ENCODE peak calls at places on chromosomes 16 and 17, in six cellular contexts. One of them, this sample, is unnamed. For H3K9me3, the result is how much of the 10 kb centered on the place peaks cover.

GRCh38 chr16:1459967-1460366 is 14.9 kb downstream of the CLCN7 start:
- DNase-seq in right lobe of liver: no peak
- DNase-seq in A549: no peak
- DNase-seq in tibial nerve: no peak
- DNase-seq in OCI-LY7: no peak
- DNase-seq in BE2C: no peak
- DNase-seq in this sample: no peak

GRCh38 chr16:79612207-79612606 is 11.7 kb upstream of the MAF start:
- DNase-seq in right lobe of liver: no peak
- DNase-seq in A549: peak
- DNase-seq in tibial nerve: no peak
- DNase-seq in OCI-LY7: no peak
- DNase-seq in BE2C: no peak
- DNase-seq in this sample: no peak

GRCh38 chr16:10045291-10045775 is 136.9 kb downstream of the GRIN2A start:
- DNase-seq in right lobe of liver: no peak
- DNase-seq in A549: no peak
- DNase-seq in tibial nerve: no peak
- DNase-seq in OCI-LY7: no peak
- DNase-seq in BE2C: no peak
- DNase-seq in this sample: no peak

GRCh38 chr16:86990451-86990850 is 326.7 kb downstream of the C16orf95 start:
- DNase-seq in right lobe of liver: no peak
- DNase-seq in A549: no peak
- DNase-seq in tibial nerve: no peak
- DNase-seq in OCI-LY7: no peak
- DNase-seq in BE2C: no peak
- DNase-seq in this sample: no peak

GRCh38 chr17:78779848-78780247 is 2.2 kb downstream of the CYTH1 start:
- DNase-seq in right lobe of liver: no peak
- DNase-seq in A549: no peak
- DNase-seq in tibial nerve: no peak
- DNase-seq in OCI-LY7: peak
- DNase-seq in BE2C: no peak
- DNase-seq in this sample: peak

GRCh38 chr17:82862758-82863645 is 23.2 kb upstream of the ZNF750 start:
- DNase-seq in right lobe of liver: no peak
- DNase-seq in A549: no peak
- DNase-seq in tibial nerve: no peak
- DNase-seq in OCI-LY7: no peak
- DNase-seq in BE2C: no peak
- DNase-seq in this sample: no peak

GRCh38 chr17:14156689-14157088 is 80.0 kb downstream of the CDRT15 start:
- DNase-seq in right lobe of liver: no peak
- DNase-seq in A549: no peak
- DNase-seq in tibial nerve: no peak
- DNase-seq in OCI-LY7: no peak
- DNase-seq in BE2C: no peak
- DNase-seq in this sample: no peak

GRCh38 chr16:89413811-89414585 is 76.4 kb downstream of the ANKRD11 start:
- DNase-seq in right lobe of liver: peak
- DNase-seq in A549: no peak
- DNase-seq in tibial nerve: no peak
- DNase-seq in OCI-LY7: no peak
- DNase-seq in BE2C: no peak
- DNase-seq in this sample: peak

GRCh38 chr16:1708768-1709180 is 2.8 kb downstream of the MAPK8IP3 start:
- DNase-seq in right lobe of liver: no peak
- DNase-seq in A549: no peak
- DNase-seq in tibial nerve: no peak
- DNase-seq in OCI-LY7: no peak
- DNase-seq in BE2C: peak
- DNase-seq in this sample: no peak

GRCh38 chr16:21523411-21524067 is 75.8 kb upstream of the METTL9 start:
- DNase-seq in right lobe of liver: no peak
- DNase-seq in A549: no peak
- DNase-seq in tibial nerve: no peak
- DNase-seq in OCI-LY7: no peak
- DNase-seq in BE2C: no peak
- DNase-seq in this sample: no peak

GRCh38 chr17:72587773-72588511 is 467.1 kb downstream of the SOX9 start:
- DNase-seq in right lobe of liver: no peak
- DNase-seq in A549: no peak
- DNase-seq in tibial nerve: no peak
- DNase-seq in OCI-LY7: peak
- DNase-seq in BE2C: no peak
- DNase-seq in this sample: peak

GRCh38 chr16:12976936-12977335 is 75.5 kb downstream of the SHISA9 start:
- DNase-seq in right lobe of liver: no peak
- DNase-seq in A549: no peak
- DNase-seq in tibial nerve: no peak
- DNase-seq in OCI-LY7: no peak
- DNase-seq in BE2C: no peak
- DNase-seq in this sample: no peak

GRCh38 chr17:40850287-40850972 is 16.6 kb downstream of the KRT12 start:
- DNase-seq in right lobe of liver: no peak
- DNase-seq in A549: no peak
- DNase-seq in tibial nerve: no peak
- DNase-seq in OCI-LY7: no peak
- DNase-seq in BE2C: no peak
- DNase-seq in this sample: no peak

GRCh38 chr17:19650826-19651225 is 2.3 kb downstream of the ALDH3A2 start:
- DNase-seq in right lobe of liver: no peak
- DNase-seq in A549: no peak
- DNase-seq in tibial nerve: no peak
- DNase-seq in OCI-LY7: no peak
- DNase-seq in BE2C: no peak
- DNase-seq in this sample: no peak

GRCh38 chr16:78599271-78599670 is 499.8 kb downstream of the WWOX start:
- DNase-seq in right lobe of liver: no peak
- DNase-seq in A549: no peak
- DNase-seq in tibial nerve: no peak
- DNase-seq in OCI-LY7: no peak
- DNase-seq in BE2C: no peak
- DNase-seq in this sample: no peak

GRCh38 chr17:18321309-18321708 is 6.2 kb downstream of the SMCR8 start:
- DNase-seq in right lobe of liver: no peak
- DNase-seq in A549: no peak
- DNase-seq in tibial nerve: no peak
- DNase-seq in OCI-LY7: no peak
- DNase-seq in BE2C: no peak
- DNase-seq in this sample: no peak

GRCh38 chr17:81703747-81704654 is 834 bp downstream of the MRPL12 start:
- DNase-seq in right lobe of liver: no peak
- DNase-seq in A549: no peak
- DNase-seq in tibial nerve: no peak
- DNase-seq in OCI-LY7: peak
- DNase-seq in BE2C: no peak
- DNase-seq in this sample: no peak

GRCh38 chr17:82320956-82321927 is 3.8 kb upstream of the CD7 start:
- DNase-seq in right lobe of liver: no peak
- DNase-seq in A549: peak
- DNase-seq in tibial nerve: no peak
- DNase-seq in OCI-LY7: peak
- DNase-seq in BE2C: peak
- DNase-seq in this sample: no peak

GRCh38 chr16:71421911-71422310 is 19.9 kb downstream of the TLE7 start:
- DNase-seq in right lobe of liver: no peak
- DNase-seq in A549: peak
- DNase-seq in tibial nerve: no peak
- DNase-seq in OCI-LY7: peak
- DNase-seq in BE2C: peak
- DNase-seq in this sample: peak

GRCh38 chr16:81574168-81574567 is 129.6 kb downstream of the CMIP start:
- DNase-seq in right lobe of liver: peak
- DNase-seq in A549: no peak
- DNase-seq in tibial nerve: no peak
- DNase-seq in OCI-LY7: no peak
- DNase-seq in BE2C: no peak
- DNase-seq in this sample: no peak

GRCh38 chr16:4924593-4925378 is 12.2 kb downstream of the PPL start:
- DNase-seq in right lobe of liver: peak
- DNase-seq in A549: no peak
- DNase-seq in tibial nerve: no peak
- DNase-seq in OCI-LY7: no peak
- DNase-seq in BE2C: peak
- DNase-seq in this sample: no peak

GRCh38 chr16:58717994-58718393 is 16.1 kb downstream of the GOT2 start:
- DNase-seq in right lobe of liver: peak
- DNase-seq in A549: no peak
- DNase-seq in tibial nerve: no peak
- DNase-seq in OCI-LY7: no peak
- DNase-seq in BE2C: no peak
- DNase-seq in this sample: no peak

GRCh38 chr16:9820481-9821246 is 361.6 kb downstream of the GRIN2A start:
- DNase-seq in right lobe of liver: no peak
- DNase-seq in A549: no peak
- DNase-seq in tibial nerve: no peak
- DNase-seq in OCI-LY7: no peak
- DNase-seq in BE2C: no peak
- DNase-seq in this sample: no peak

GRCh38 chr16:80948886-80949502 is 57.7 kb downstream of the CMC2 start:
- DNase-seq in right lobe of liver: no peak
- DNase-seq in A549: no peak
- DNase-seq in tibial nerve: peak
- DNase-seq in OCI-LY7: peak
- DNase-seq in BE2C: peak
- DNase-seq in this sample: peak

GRCh38 chr16:65896448-65897153 is 469.9 kb upstream of the CDH5 start:
- DNase-seq in right lobe of liver: peak
- DNase-seq in A549: no peak
- DNase-seq in tibial nerve: no peak
- DNase-seq in OCI-LY7: no peak
- DNase-seq in BE2C: no peak
- DNase-seq in this sample: no peak

GRCh38 chr16:69906838-69907301 is 44.3 kb upstream of the CLEC18A start:
- DNase-seq in right lobe of liver: no peak
- DNase-seq in A549: no peak
- DNase-seq in tibial nerve: no peak
- DNase-seq in OCI-LY7: no peak
- DNase-seq in BE2C: no peak
- DNase-seq in this sample: no peak

GRCh38 chr16:85259831-85260165 is 147.5 kb upstream of the CIBAR2 start:
- DNase-seq in right lobe of liver: no peak
- DNase-seq in A549: no peak
- DNase-seq in tibial nerve: no peak
- DNase-seq in OCI-LY7: peak
- DNase-seq in BE2C: peak
- DNase-seq in this sample: no peak

GRCh38 chr17:1116602-1117001 is 63.2 kb downstream of the ABR start:
- DNase-seq in right lobe of liver: no peak
- DNase-seq in A549: no peak
- DNase-seq in tibial nerve: no peak
- DNase-seq in OCI-LY7: no peak
- DNase-seq in BE2C: no peak
- DNase-seq in this sample: no peak

DNA sequence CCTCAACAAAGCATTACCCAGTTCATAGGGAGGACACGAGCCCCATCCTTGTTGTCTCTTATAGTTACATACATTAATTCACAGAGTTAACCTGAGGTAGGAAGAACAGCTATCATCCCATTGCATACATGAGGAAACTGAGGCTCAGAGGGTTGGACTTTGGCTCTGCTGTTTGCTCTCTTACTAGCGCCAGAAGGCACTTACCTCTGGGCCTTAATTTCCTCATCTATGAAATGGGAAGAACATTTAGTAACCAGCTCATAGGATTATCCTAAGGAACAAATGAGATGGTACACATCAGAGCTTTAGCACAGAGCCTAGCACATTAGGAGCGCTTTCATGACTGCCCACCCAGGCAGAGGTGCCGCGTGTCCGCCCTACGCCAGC is 27.6 kb downstream of the NEUROD2 start:
- DNase-seq in right lobe of liver: no peak
- DNase-seq in A549: no peak
- DNase-seq in tibial nerve: no peak
- DNase-seq in OCI-LY7: no peak
- DNase-seq in BE2C: no peak
- DNase-seq in this sample: no peak
- H3K9me3 ChIP-seq in right lobe of liver: under half
- H3K9me3 ChIP-seq in A549: under half
- H3K9me3 ChIP-seq in tibial nerve: under half
- H3K9me3 ChIP-seq in OCI-LY7: under half
- H3K9me3 ChIP-seq in BE2C: under half
- H3K9me3 ChIP-seq in this sample: under half

DNA sequence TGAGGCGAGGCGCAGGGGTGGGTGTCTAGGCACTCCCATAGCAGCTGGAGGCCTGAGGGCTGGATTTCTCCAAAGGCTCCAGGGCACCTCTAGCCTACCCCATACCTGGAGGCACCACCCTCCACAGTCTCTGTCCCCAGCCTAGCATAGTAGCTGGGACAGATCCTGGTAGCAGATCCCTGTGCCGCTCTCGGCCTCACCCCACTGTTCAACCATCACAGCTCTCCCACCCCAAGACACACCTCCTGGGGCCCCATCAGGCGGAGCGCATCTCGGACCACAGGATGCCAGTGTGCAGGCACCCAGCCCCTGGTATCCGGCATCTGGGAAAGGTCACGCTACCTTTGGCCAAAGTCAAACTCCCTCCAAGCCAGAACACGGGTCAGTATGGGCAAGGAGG is 7.1 kb downstream of the BTBD17 start:
- DNase-seq in right lobe of liver: no peak
- DNase-seq in A549: no peak
- DNase-seq in tibial nerve: no peak
- DNase-seq in OCI-LY7: no peak
- DNase-seq in BE2C: no peak
- DNase-seq in this sample: no peak
- H3K4me3 ChIP-seq in right lobe of liver: no peak
- H3K4me3 ChIP-seq in A549: no peak
- H3K4me3 ChIP-seq in tibial nerve: no peak
- H3K4me3 ChIP-seq in OCI-LY7: no peak
- H3K4me3 ChIP-seq in BE2C: no peak
- H3K4me3 ChIP-seq in this sample: no peak

GRCh38 chr17:22707626-22708025 is 1015.3 kb downstream of the KCNJ18 start:
- DNase-seq in right lobe of liver: no peak
- DNase-seq in A549: no peak
- DNase-seq in tibial nerve: no peak
- DNase-seq in OCI-LY7: no peak
- DNase-seq in BE2C: no peak
- DNase-seq in this sample: no peak

GRCh38 chr17:22703786-22704441 is 1011.6 kb downstream of the KCNJ18 start:
- DNase-seq in right lobe of liver: no peak
- DNase-seq in A549: peak
- DNase-seq in tibial nerve: no peak
- DNase-seq in OCI-LY7: no peak
- DNase-seq in BE2C: no peak
- DNase-seq in this sample: no peak

GRCh38 chr17:22703204-22703603 is 1010.9 kb downstream of the KCNJ18 start:
- DNase-seq in right lobe of liver: no peak
- DNase-seq in A549: no peak
- DNase-seq in tibial nerve: no peak
- DNase-seq in OCI-LY7: no peak
- DNase-seq in BE2C: no peak
- DNase-seq in this sample: no peak

GRCh38 chr17:22704674-22705073 is 1012.4 kb downstream of the KCNJ18 start:
- DNase-seq in right lobe of liver: no peak
- DNase-seq in A549: no peak
- DNase-seq in tibial nerve: no peak
- DNase-seq in OCI-LY7: no peak
- DNase-seq in BE2C: no peak
- DNase-seq in this sample: no peak
- H3K9me3 ChIP-seq in right lobe of liver: under half
- H3K9me3 ChIP-seq in A549: under half
- H3K9me3 ChIP-seq in tibial nerve: under half
- H3K9me3 ChIP-seq in OCI-LY7: under half
- H3K9me3 ChIP-seq in BE2C: under half
- H3K9me3 ChIP-seq in this sample: half or more

GRCh38 chr16:46923513-46924295 is 39.5 kb downstream of the GPT2 start:
- DNase-seq in right lobe of liver: no peak
- DNase-seq in A549: no peak
- DNase-seq in tibial nerve: no peak
- DNase-seq in OCI-LY7: no peak
- DNase-seq in BE2C: no peak
- DNase-seq in this sample: no peak
- H3K4me3 ChIP-seq in right lobe of liver: no peak
- H3K4me3 ChIP-seq in A549: no peak
- H3K4me3 ChIP-seq in tibial nerve: no peak
- H3K4me3 ChIP-seq in OCI-LY7: no peak
- H3K4me3 ChIP-seq in BE2C: no peak
- H3K4me3 ChIP-seq in this sample: no peak